ENCODE peak calls at places on chromosomes 12 and 14, in nine cellular contexts. Q is A673; R is psoas muscle; P is GM23248; C is CD4-positive, CD25-positive, alpha-beta regulatory T cell; W is H1; O is left ventricle myocardium inferior; L is aorta; I is CD8-positive, alpha-beta memory T cell. A is an unnamed sample. For H3K4me1 and H3K36me3, the result is how much of the 10 kb centered on the place peaks cover.

GRCh38 chr12:83015390-83016225 is 328.9 kb downstream of the TMTC2 start:
- DNase-seq in Q (no peak), R (no peak), P (peak), C (peak), W (no peak), O (no peak), L (no peak), I (no peak), A (no peak)

GRCh38 chr14:77707355-77707723 is 484 bp downstream of the ALKBH1 start:
- DNase-seq in Q (peak), R (no peak), P (peak), C (peak), W (no peak), O (no peak), L (no peak), I (peak), A (no peak)

GRCh38 chr12:124613151-124613585 is 45.8 kb upstream of the NCOR2 start:
- DNase-seq in Q (peak), R (no peak), P (peak), C (no peak), W (no peak), O (no peak), L (peak), I (no peak), A (no peak)

GRCh38 chr12:111993290-111994150 is 19.4 kb downstream of the TMEM116 start:
- DNase-seq in Q (no peak), R (no peak), P (no peak), C (peak), W (no peak), O (no peak), L (no peak), I (peak), A (peak)

GRCh38 chr14:101507306-101508150 is 53.8 kb upstream of the DIO3 start:
- DNase-seq in Q (no peak), R (no peak), P (no peak), C (no peak), W (no peak), O (peak), L (peak), I (no peak), A (peak)

GRCh38 chr14:76584271-76584702 is 177.0 kb upstream of the VASH1 start:
- DNase-seq in Q (peak), R (no peak), P (no peak), C (no peak), W (no peak), O (no peak), L (no peak), I (no peak), A (no peak)

GRCh38 chr12:88067301-88067700 is 38.1 kb upstream of the C12orf50 start:
- DNase-seq in Q (no peak), R (no peak), P (no peak), C (no peak), W (no peak), O (no peak), L (no peak), I (no peak), A (no peak)

GRCh38 chr12:117158911-117159310 is 31.4 kb downstream of the FBXO21 start:
- DNase-seq in Q (no peak), R (no peak), P (no peak), C (no peak), W (no peak), O (no peak), L (no peak), I (no peak), A (no peak)

GRCh38 chr14:32421781-32422180 is 92.7 kb downstream of the AKAP6 start:
- DNase-seq in Q (no peak), R (no peak), P (no peak), C (no peak), W (no peak), O (no peak), L (no peak), I (no peak), A (no peak)

GRCh38 chr14:98231210-98231609 is 1040.8 kb downstream of the BCL11B start:
- DNase-seq in Q (no peak), R (no peak), P (no peak), C (no peak), W (no peak), O (no peak), L (no peak), I (no peak), A (no peak)

GRCh38 chr12:55996201-55996714 is 818 bp upstream of the SUOX start:
- DNase-seq in Q (peak), R (peak), P (peak), C (peak), W (no peak), O (no peak), L (no peak), I (peak), A (peak)

GRCh38 chr12:46414591-46415268 is 42.2 kb upstream of the SLC38A2 start:
- DNase-seq in Q (no peak), R (no peak), P (no peak), C (no peak), W (no peak), O (no peak), L (no peak), I (no peak), A (no peak)

DNA sequence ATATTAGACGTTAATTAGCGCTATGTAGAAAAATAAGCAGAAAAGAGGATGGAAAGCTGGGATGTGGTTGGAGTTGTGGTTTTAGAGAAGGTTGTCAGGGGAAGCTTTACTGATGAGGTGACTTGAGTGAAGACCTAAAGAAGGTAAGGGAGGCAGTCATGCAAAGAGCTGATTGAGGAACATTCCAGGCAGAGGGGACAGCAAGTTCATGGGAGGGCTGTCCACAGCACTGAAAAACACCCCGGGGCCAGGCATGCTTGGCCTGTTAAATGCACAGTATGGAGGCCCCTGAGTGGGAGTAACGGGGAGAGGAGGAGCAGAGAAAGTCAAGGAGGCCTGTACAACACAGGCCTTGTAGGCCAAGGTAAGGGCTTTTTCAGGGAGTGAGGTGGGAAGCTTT is 15.6 kb downstream of the SMAGP start:
- DNase-seq in Q (no peak), R (no peak), P (no peak), C (no peak), W (no peak), O (no peak), L (no peak), I (no peak), A (no peak)
- H3K4me3 ChIP-seq in Q (no peak), R (no peak), P (no peak), C (no peak), W (no peak), O (no peak), L (no peak), I (no peak), A (no peak)

GRCh38 chr12:106120578-106121105 is 18.1 kb downstream of the NUAK1 start:
- DNase-seq in Q (no peak), R (peak), P (no peak), C (no peak), W (no peak), O (peak), L (no peak), I (no peak), A (no peak)
- H3K4me1 ChIP-seq in Q (under half), R (half or more), P (under half), C (under half), W (under half), O (half or more), L (under half), I (under half), A (under half)

GRCh38 chr12:54934419-54934818 is 50.1 kb downstream of the TESPA1 start:
- DNase-seq in Q (no peak), R (no peak), P (no peak), C (no peak), W (no peak), O (no peak), L (no peak), I (no peak), A (no peak)
- H3K36me3 ChIP-seq in Q (under half), R (under half), P (under half), C (under half), W (under half), O (under half), L (under half), I (under half), A (under half)

DNA sequence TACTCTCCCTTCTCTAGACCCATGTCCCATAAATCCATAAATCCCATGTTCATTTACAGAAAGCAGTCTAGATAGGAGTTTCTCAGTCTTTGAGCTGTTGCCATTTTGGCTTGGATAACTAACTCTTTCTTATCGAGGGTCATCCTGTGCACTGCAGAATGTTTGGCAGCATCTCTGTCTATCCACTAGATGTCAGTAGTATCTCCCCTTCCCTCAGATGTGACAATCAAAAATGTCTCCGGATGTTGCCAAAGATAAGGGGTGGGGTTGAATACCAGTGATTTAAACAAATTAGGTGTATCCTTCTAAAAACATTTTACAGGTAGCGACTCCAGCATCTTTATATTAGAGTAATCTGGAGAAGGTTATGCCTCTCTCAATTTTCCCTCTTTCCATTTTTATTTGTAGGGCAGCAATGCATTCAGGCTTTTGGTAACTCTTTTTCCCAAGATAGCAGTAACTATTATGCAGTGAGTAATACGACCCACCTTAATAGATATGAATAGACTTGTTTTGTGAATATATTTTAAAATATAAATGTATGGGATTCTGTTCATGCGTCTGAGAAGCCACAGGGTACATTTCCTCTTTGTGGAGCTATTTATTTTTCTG is 100.7 kb downstream of the LRRK2 start:
- DNase-seq in Q (peak), R (no peak), P (peak), C (peak), W (no peak), O (no peak), L (no peak), I (no peak), A (no peak)
- H3K4me3 ChIP-seq in Q (no peak), R (no peak), P (no peak), C (no peak), W (no peak), O (no peak), L (no peak), I (no peak), A (no peak)

GRCh38 chr12:114434341-114434740 is 28.4 kb upstream of the TBX5 start:
- DNase-seq in Q (no peak), R (no peak), P (peak), C (no peak), W (no peak), O (no peak), L (no peak), I (no peak), A (no peak)

GRCh38 chr12:114425031-114425626 is 19.2 kb upstream of the TBX5 start:
- DNase-seq in Q (no peak), R (no peak), P (peak), C (no peak), W (no peak), O (no peak), L (no peak), I (no peak), A (no peak)

DNA sequence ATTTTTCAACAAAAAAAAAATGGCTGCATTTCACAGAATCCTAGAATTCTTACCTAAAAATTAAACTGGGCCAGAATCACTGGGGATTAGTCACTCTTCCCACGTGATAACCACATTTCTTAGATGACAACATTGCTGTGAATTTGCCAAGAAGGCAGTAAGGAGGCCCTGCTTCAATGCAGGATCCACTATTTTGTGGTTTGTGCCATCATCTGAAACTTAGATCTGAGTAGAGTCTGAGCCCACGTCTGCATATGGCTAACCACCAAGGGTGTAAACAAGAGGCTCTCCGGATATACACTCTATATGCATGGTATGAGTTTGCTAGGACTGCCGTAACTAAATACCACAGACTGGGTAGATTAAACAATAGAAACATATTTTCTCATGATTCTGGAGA is 24.4 kb upstream of the TBX5 start:
- DNase-seq in Q (no peak), R (no peak), P (peak), C (no peak), W (no peak), O (no peak), L (no peak), I (no peak), A (no peak)
- H3K4me1 ChIP-seq in Q (under half), R (under half), P (under half), C (under half), W (under half), O (under half), L (under half), I (under half), A (under half)

GRCh38 chr12:120132863-120133385 is 16.4 kb upstream of the RAB35 start:
- DNase-seq in Q (no peak), R (no peak), P (no peak), C (no peak), W (no peak), O (no peak), L (no peak), I (no peak), A (no peak)
- H3K36me3 ChIP-seq in Q (half or more), R (half or more), P (under half), C (half or more), W (half or more), O (half or more), L (under half), I (half or more), A (half or more)

DNA sequence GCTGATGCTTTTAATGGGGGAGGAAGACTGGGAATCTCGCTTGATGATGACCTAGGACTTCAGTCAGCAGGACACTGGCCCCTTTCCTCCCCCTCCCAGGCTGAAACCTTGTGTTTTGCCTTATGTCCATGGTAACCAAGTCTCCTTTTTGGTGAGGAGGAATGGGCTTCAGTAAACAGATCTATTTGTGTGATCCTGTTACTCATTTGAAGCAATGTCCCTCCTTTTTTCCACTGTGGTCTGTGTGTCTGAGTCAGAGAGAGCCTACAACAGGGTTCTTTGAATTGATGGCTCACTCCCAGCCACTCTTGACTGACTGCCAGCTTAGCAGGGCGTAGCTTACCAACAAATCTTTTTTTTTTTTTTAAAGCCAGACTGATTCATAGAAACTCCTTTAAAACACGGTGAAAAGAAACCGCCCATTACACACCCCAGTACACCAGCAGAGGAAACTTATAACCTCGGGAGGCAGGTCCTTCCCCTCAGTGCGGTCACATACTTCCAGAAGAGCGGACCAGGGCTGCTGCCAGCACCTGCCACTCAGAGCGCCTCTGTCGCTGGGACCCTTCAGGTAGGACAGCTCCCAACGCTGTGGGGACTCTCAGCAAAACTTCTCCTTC is at the start of gene EMP1:
- DNase-seq in Q (peak), R (peak), P (peak), C (peak), W (no peak), O (peak), L (peak), I (peak), A (peak)
- H3K4me3 ChIP-seq in Q (peak), R (peak), P (peak), C (peak), W (no peak), O (peak), L (peak), I (peak), A (peak)

A was measured in naive thymus-derived CD4-positive, alpha-beta T cell.